ENCODE peak calls at places on chromosomes 12 and 14, in six cellular contexts. C, T, E, U, Y and N are unnamed samples.

GRCh38 chr12:31785318-31785717 is 56.5 kb upstream of the AMN1 start:
- DNase-seq in Y (no peak), C (no peak), T (no peak), U (no peak), E (no peak), N (no peak)

GRCh38 chr14:103416916-103417315 is 31.7 kb downstream of the MARK3 start:
- DNase-seq in E (no peak), U (no peak), C (no peak), T (no peak), Y (no peak), N (no peak)

GRCh38 chr14:53047302-53047701 is 96.5 kb upstream of the FERMT2 start:
- DNase-seq in Y (no peak), C (peak), T (peak), U (no peak), E (no peak), N (peak)

GRCh38 chr12:21502164-21502496 is 541 bp downstream of the GOLT1B start:
- DNase-seq in E (no peak), T (peak), U (no peak), Y (no peak), C (peak), N (peak)

GRCh38 chr14:73633517-73634332 is 11.1 kb upstream of the DNAL1 start:
- DNase-seq in E (no peak), C (peak), T (peak), Y (peak), U (peak), N (peak)

GRCh38 chr12:83826112-83826511 is 1086.5 kb downstream of the SLC6A15 start:
- DNase-seq in T (peak), U (peak), Y (peak), E (peak), C (peak), N (peak)

GRCh38 chr12:32794281-32794680 is 38.6 kb upstream of the YARS2 start:
- DNase-seq in C (no peak), E (no peak), Y (no peak), T (no peak), U (no peak), N (no peak)

GRCh38 chr12:108204618-108205017 is 75.5 kb downstream of the WSCD2 start:
- DNase-seq in T (no peak), C (no peak), U (no peak), Y (no peak), E (no peak), N (no peak)

GRCh38 chr14:94451091-94451751 is 1.4 kb downstream of the SERPINA11 start:
- DNase-seq in T (no peak), E (no peak), C (no peak), U (peak), Y (no peak), N (no peak)

GRCh38 chr12:114579389-114579788 is 104.6 kb downstream of the TBX3 start:
- DNase-seq in T (no peak), C (no peak), U (no peak), E (no peak), Y (no peak), N (no peak)

GRCh38 chr12:113727651-113728061 is 238.5 kb downstream of the RBM19 start:
- DNase-seq in E (no peak), Y (no peak), C (no peak), U (no peak), T (peak), N (peak)

GRCh38 chr14:96351986-96352385 is 11.2 kb downstream of the ATG2B start:
- DNase-seq in C (peak), E (no peak), U (no peak), T (peak), Y (no peak), N (peak)

GRCh38 chr14:62691613-62692489 is 353.4 kb downstream of the KCNH5 start:
- DNase-seq in Y (no peak), E (no peak), T (peak), U (no peak), C (peak), N (peak)

GRCh38 chr14:42508209-42508946 is 901.7 kb downstream of the LRFN5 start:
- DNase-seq in U (no peak), C (no peak), E (no peak), T (no peak), Y (no peak), N (no peak)

GRCh38 chr12:76025601-76026575 is 5.7 kb downstream of the PHLDA1 start:
- DNase-seq in Y (no peak), T (peak), U (no peak), E (no peak), C (peak), N (no peak)

GRCh38 chr14:103140316-103141109 is 17.3 kb downstream of the TNFAIP2 start:
- DNase-seq in T (no peak), U (no peak), Y (no peak), C (no peak), E (no peak), N (peak)

GRCh38 chr12:70609203-70609602 is 28.0 kb downstream of the PTPRB start:
- DNase-seq in U (no peak), E (no peak), T (no peak), C (no peak), Y (no peak), N (no peak)

GRCh38 chr12:48794870-48795269 is 6.0 kb upstream of the ADCY6 start:
- DNase-seq in Y (no peak), C (peak), U (peak), T (peak), E (no peak), N (peak)

GRCh38 chr14:89093083-89093482 is 268.6 kb downstream of the TTC8 start:
- DNase-seq in U (no peak), T (peak), E (no peak), C (no peak), Y (no peak), N (no peak)

GRCh38 chr12:114221976-114222630 is 183.8 kb downstream of the TBX5 start:
- DNase-seq in U (no peak), E (no peak), C (no peak), T (no peak), Y (no peak), N (no peak)

GRCh38 chr14:102654298-102654697 is 61.8 kb downstream of the RCOR1 start:
- DNase-seq in Y (no peak), U (no peak), E (no peak), T (no peak), C (no peak), N (peak)

GRCh38 chr12:125403145-125403789 is 338.0 kb downstream of the AACS start:
- DNase-seq in U (peak), C (peak), E (peak), Y (peak), T (peak), N (no peak)

GRCh38 chr12:82019533-82019932 is 260.4 kb upstream of the PPFIA2 start:
- DNase-seq in T (no peak), U (no peak), E (no peak), C (no peak), Y (no peak), N (peak)

GRCh38 chr12:88228720-88229119 is 86.6 kb downstream of the TMTC3 start:
- DNase-seq in Y (no peak), U (no peak), C (no peak), E (no peak), T (no peak), N (no peak)

DNA sequence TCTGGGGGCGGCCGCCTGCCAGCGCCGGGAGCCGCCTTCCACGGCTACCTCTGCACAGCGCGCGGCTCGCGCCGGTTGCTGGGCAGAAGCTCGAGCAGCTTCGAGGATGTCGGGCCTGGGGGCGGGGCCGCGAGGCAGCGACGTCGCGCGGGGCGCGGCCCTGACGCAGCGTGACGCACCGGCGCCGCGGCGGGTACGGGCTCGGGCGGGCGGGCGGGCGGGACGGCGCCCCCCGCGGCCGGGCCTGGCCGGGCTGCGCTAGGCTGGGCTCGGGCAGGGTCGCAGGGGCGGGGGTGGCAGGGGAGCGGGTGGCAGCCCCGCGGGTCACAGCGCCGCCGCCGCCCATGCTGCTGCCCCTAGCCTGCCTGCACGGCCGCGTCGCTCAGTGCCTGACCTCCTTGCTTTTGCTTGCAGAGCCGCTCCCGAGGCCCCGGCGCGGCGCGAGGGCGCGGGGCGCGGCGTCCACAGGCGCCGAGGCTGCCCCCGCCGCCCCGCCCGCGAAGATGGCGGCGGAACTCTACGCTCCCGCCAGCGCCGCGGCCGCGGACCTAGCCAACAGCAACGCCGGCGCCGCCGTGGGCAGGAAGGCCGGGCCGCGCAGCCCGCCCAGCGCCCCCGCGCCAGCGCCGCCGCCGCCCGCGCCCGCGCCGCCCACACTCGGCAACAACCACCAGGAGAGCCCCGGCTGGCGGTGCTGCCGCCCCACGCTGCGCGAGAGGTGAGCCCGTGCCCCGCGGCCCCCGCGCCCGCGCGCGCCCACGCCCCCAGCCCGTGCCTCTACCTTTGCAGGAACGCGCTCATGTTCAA is at the start of gene BTBD6:
- DNase-seq in C (peak), E (peak), T (peak), U (peak), Y (peak), N (no peak)
- H4K8ac ChIP-seq in C (peak), E (peak), T (peak), U (no peak), Y (peak), N (peak)

DNA sequence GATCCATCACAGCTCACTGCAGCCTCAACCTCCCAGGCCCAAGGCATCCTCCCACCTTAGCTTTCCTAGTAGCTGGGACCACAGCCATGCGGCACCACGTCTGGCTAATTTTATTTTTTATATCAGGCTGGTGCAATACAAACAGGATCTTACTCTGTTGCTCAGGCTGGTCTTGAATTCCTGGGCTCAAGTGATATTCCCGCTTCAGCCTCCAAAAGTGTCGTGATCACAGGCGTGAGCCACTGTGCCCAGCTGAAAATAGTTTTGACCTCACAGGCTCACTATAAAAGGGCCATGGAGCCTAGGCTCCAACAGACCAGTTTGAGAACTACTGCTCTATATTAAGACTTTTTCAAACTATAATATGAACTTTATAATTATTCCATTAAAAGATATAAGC is 37.3 kb downstream of the SNX6 start:
- DNase-seq in C (no peak), Y (no peak), U (no peak), T (no peak), E (no peak), N (no peak)
- H4K91ac ChIP-seq in C (no peak), Y (no peak), U (no peak), T (no peak), E (no peak), N (no peak)

GRCh38 chr12:1576410-1577240 is 17.8 kb downstream of the FBXL14 start:
- DNase-seq in T (peak), E (no peak), Y (no peak), C (peak), U (no peak), N (no peak)
- H3K27ac ChIP-seq in T (peak), E (no peak), Y (peak), C (peak), U (no peak), N (no peak)

GRCh38 chr14:39276005-39276404 is 42.3 kb downstream of the MIA2 start:
- DNase-seq in T (no peak), C (no peak), Y (no peak), U (no peak), E (no peak), N (no peak)

GRCh38 chr14:39275395-39275794 is 41.7 kb downstream of the MIA2 start:
- DNase-seq in U (no peak), Y (no peak), E (no peak), T (no peak), C (no peak), N (no peak)

GRCh38 chr14:39276579-39277114 is 42.9 kb downstream of the MIA2 start:
- DNase-seq in Y (no peak), U (no peak), T (no peak), E (no peak), C (no peak), N (peak)

GRCh38 chr14:39279515-39279914 is 45.8 kb downstream of the MIA2 start:
- DNase-seq in Y (no peak), T (no peak), E (no peak), C (no peak), U (no peak), N (no peak)
- H4K8ac ChIP-seq in Y (no peak), T (no peak), E (no peak), C (no peak), U (no peak), N (no peak)

DNA sequence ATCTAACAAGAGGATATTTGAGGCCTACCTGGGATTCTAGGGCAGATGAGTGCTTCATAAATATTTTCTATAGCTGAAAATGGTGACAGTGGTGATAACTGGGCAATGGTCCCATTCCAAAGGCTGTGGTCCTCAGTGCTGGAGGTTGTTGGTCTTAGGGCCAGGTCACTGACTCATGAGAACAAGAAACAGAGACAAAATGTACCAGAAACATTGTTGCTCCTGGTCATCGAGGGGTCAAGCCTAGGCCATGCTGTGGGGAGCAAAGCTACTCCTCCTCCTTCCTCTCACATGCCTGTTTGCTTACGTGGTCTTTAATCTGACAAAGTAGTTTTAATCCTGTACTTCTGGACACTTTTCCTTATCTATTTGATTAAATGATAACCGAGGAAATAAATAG is 33.8 kb downstream of the ERG28 start:
- DNase-seq in T (no peak), C (no peak), Y (no peak), E (no peak), U (no peak), N (no peak)
- H4K91ac ChIP-seq in T (no peak), C (no peak), Y (no peak), E (no peak), U (no peak), N (no peak)